ENCODE peak calls at places on chromosomes 6 and 20, in four cellular contexts. One of them, this sample, is unnamed.

GRCh38 chr6:170288091-170288631 is 2.7 kb downstream of the DLL1 start:
- DNase-seq in uterus: no peak
- DNase-seq in pancreas: no peak
- DNase-seq in AG09309: no peak
- DNase-seq in this sample: peak

GRCh38 chr6:7051780-7052440 is 55.9 kb upstream of the RREB1 start:
- DNase-seq in uterus: peak
- DNase-seq in pancreas: peak
- DNase-seq in AG09309: no peak
- DNase-seq in this sample: peak

GRCh38 chr6:1423578-1423977 is 34.2 kb downstream of the FOXF2 start:
- DNase-seq in uterus: no peak
- DNase-seq in pancreas: no peak
- DNase-seq in AG09309: no peak
- DNase-seq in this sample: no peak

GRCh38 chr6:159645659-159646058 is 47.4 kb downstream of the SOD2 start:
- DNase-seq in uterus: no peak
- DNase-seq in pancreas: no peak
- DNase-seq in AG09309: no peak
- DNase-seq in this sample: no peak

GRCh38 chr6:113171882-113172281 is 685.3 kb upstream of the MARCKS start:
- DNase-seq in uterus: no peak
- DNase-seq in pancreas: no peak
- DNase-seq in AG09309: no peak
- DNase-seq in this sample: no peak

GRCh38 chr20:36218380-36219064 is 17.8 kb upstream of the AAR2 start:
- DNase-seq in uterus: no peak
- DNase-seq in pancreas: no peak
- DNase-seq in AG09309: no peak
- DNase-seq in this sample: no peak

GRCh38 chr6:167247814-167248595 is 43.1 kb upstream of the UNC93A start:
- DNase-seq in uterus: no peak
- DNase-seq in pancreas: no peak
- DNase-seq in AG09309: no peak
- DNase-seq in this sample: no peak

GRCh38 chr6:158810149-158811095 is 8.7 kb downstream of the EZR start:
- DNase-seq in uterus: no peak
- DNase-seq in pancreas: no peak
- DNase-seq in AG09309: no peak
- DNase-seq in this sample: no peak

GRCh38 chr6:142885182-142885867 is 59.7 kb downstream of the HIVEP2 start:
- DNase-seq in uterus: peak
- DNase-seq in pancreas: no peak
- DNase-seq in AG09309: peak
- DNase-seq in this sample: no peak

GRCh38 chr20:22403860-22404608 is 180.3 kb downstream of the FOXA2 start:
- DNase-seq in uterus: no peak
- DNase-seq in pancreas: no peak
- DNase-seq in AG09309: no peak
- DNase-seq in this sample: no peak
- H3K4me3 ChIP-seq in uterus: peak
- H3K4me3 ChIP-seq in pancreas: no peak
- H3K4me3 ChIP-seq in AG09309: no peak
- H3K4me3 ChIP-seq in this sample: peak

GRCh38 chr6:94049001-94049400 is 629.6 kb upstream of the EPHA7 start:
- DNase-seq in uterus: no peak
- DNase-seq in pancreas: no peak
- DNase-seq in AG09309: no peak
- DNase-seq in this sample: no peak

GRCh38 chr6:94050515-94050914 is 631.2 kb upstream of the EPHA7 start:
- DNase-seq in uterus: no peak
- DNase-seq in pancreas: no peak
- DNase-seq in AG09309: no peak
- DNase-seq in this sample: no peak

GRCh38 chr6:94052754-94053153 is 633.4 kb upstream of the EPHA7 start:
- DNase-seq in uterus: no peak
- DNase-seq in pancreas: no peak
- DNase-seq in AG09309: no peak
- DNase-seq in this sample: no peak
- TF ChIP-seq CTCF in uterus: no peak
- TF ChIP-seq CTCF in pancreas: no peak
- TF ChIP-seq CTCF in AG09309: no peak
- TF ChIP-seq CTCF in this sample: no peak

DNA sequence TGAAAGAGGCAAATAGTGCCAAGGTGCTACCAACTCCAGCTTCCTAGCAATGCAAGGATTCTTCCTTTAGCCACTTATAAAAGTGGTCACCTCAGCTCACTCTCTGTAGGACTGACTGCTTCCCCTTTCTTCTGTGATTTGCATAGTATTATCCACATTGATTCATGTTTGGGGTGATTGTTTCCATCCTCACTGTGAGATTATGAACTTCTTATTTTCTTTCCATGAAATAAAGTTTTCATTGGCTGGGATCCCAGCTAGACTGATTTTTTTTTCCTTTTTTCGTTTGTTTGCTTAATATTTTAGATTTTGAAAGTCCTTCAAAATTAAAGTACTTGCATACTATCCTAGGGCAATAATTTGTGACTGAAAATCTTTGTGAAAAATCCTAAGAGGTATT is 50.5 kb downstream of the EYA4 start:
- DNase-seq in uterus: no peak
- DNase-seq in pancreas: no peak
- DNase-seq in AG09309: no peak
- DNase-seq in this sample: no peak
- H3K4me3 ChIP-seq in uterus: no peak
- H3K4me3 ChIP-seq in pancreas: no peak
- H3K4me3 ChIP-seq in AG09309: no peak
- H3K4me3 ChIP-seq in this sample: no peak

GRCh38 chr6:76166874-76167273 is 94.4 kb upstream of the IMPG1 start:
- DNase-seq in uterus: no peak
- DNase-seq in pancreas: no peak
- DNase-seq in AG09309: no peak
- DNase-seq in this sample: no peak
- TF ChIP-seq CTCF in uterus: no peak
- TF ChIP-seq CTCF in pancreas: no peak
- TF ChIP-seq CTCF in AG09309: no peak
- TF ChIP-seq CTCF in this sample: no peak

DNA sequence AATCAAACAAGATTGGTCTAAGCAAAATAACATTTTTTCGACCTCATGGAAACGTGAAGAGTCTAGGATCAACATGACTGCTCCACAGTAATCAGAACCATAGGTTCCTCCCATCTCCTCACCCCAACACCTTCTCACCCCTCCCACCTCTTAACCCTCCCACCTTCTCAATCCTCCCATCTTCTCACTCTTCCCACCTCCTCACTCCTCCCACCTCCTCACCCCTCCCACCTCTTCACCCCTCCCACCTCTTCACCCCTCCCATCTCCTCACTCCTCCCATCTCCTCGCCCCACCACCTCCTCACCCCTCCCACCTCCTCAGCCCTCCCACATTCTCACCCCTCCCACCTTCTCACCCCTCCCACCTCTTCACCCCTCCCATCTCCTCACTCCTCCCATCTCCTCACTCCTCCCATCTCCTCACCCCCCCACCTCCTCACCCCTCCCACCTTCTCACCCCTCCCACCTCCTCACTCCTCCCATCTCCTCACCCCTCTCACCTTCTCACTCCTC is 567.4 kb downstream of the C6orf118 start:
- DNase-seq in uterus: no peak
- DNase-seq in pancreas: no peak
- DNase-seq in AG09309: no peak
- DNase-seq in this sample: no peak
- H3K4me3 ChIP-seq in uterus: no peak
- H3K4me3 ChIP-seq in pancreas: no peak
- H3K4me3 ChIP-seq in AG09309: no peak
- H3K4me3 ChIP-seq in this sample: no peak

GRCh38 chr6:154962751-154963150 is 32.4 kb upstream of the TIAM2 start:
- DNase-seq in uterus: no peak
- DNase-seq in pancreas: no peak
- DNase-seq in AG09309: peak
- DNase-seq in this sample: no peak

GRCh38 chr6:154958469-154958868 is 36.6 kb upstream of the TIAM2 start:
- DNase-seq in uterus: no peak
- DNase-seq in pancreas: no peak
- DNase-seq in AG09309: no peak
- DNase-seq in this sample: no peak

GRCh38 chr6:154956771-154957522 is 38.2 kb upstream of the TIAM2 start:
- DNase-seq in uterus: no peak
- DNase-seq in pancreas: no peak
- DNase-seq in AG09309: no peak
- DNase-seq in this sample: no peak

GRCh38 chr6:154961141-154961540 is 34.0 kb upstream of the TIAM2 start:
- DNase-seq in uterus: no peak
- DNase-seq in pancreas: no peak
- DNase-seq in AG09309: no peak
- DNase-seq in this sample: no peak

GRCh38 chr6:154960299-154960796 is 34.8 kb upstream of the TIAM2 start:
- DNase-seq in uterus: no peak
- DNase-seq in pancreas: no peak
- DNase-seq in AG09309: no peak
- DNase-seq in this sample: peak
- TF ChIP-seq CTCF in uterus: no peak
- TF ChIP-seq CTCF in pancreas: no peak
- TF ChIP-seq CTCF in AG09309: no peak
- TF ChIP-seq CTCF in this sample: no peak

DNA sequence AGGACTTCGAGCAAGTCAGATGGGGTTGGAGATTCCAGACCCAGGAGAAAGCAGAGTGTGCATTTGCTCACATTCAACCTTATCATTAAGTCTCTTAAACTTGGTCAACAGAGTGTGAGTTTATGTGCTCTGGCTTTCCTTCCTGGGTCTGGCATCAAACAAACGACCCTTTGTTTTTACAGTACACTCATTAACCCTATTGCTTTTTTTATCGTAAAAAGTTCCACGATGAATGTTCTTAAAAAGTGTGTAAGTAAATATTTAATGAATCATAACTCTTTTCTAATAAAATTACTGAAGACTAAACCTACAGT is 2.5 kb downstream of the FYN start:
- DNase-seq in uterus: no peak
- DNase-seq in pancreas: no peak
- DNase-seq in AG09309: no peak
- DNase-seq in this sample: no peak
- H3K4me3 ChIP-seq in uterus: no peak
- H3K4me3 ChIP-seq in pancreas: no peak
- H3K4me3 ChIP-seq in AG09309: no peak
- H3K4me3 ChIP-seq in this sample: no peak

DNA sequence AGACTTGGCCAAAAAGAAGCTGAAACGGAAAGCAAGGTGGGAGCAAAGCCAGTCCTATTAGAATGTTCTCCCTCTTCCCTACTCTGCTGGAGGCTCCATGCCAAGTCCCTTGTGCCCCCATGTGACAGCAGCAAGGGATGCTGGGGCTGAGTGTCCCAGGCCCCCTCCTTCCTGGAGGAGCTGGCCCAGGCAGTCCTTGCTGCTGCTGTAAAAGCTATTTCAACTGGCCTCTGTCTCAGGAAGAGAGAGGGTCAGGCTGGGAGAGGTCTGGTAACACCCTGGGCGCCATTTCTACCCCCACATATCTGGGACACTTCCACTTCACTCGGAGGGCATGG is 25.0 kb downstream of the TTBK1 start:
- DNase-seq in uterus: no peak
- DNase-seq in pancreas: no peak
- DNase-seq in AG09309: no peak
- DNase-seq in this sample: peak
- TF ChIP-seq CTCF in uterus: no peak
- TF ChIP-seq CTCF in pancreas: no peak
- TF ChIP-seq CTCF in AG09309: no peak
- TF ChIP-seq CTCF in this sample: no peak

This sample was measured in heart right ventricle.